ENCODE peak calls at places on chromosomes 6 and 20, in six cellular contexts. B, Q, I, C, U and J are unnamed samples.

GRCh38 chr20:62704341-62704948 is 4.2 kb upstream of the NTSR1 start:
- DNase-seq in I (no peak), C (peak; percentile 85), U (peak; percentile 92), B (peak; percentile 91), Q (peak; percentile 99), J (no peak)

GRCh38 chr6:90338409-90338808 is 41.8 kb upstream of the BACH2 start:
- DNase-seq in I (no peak), B (no peak), Q (peak; percentile 6), C (no peak), U (peak; percentile 25), J (no peak)

GRCh38 chr6:23013776-23014175 is 444.4 kb downstream of the HDGFL1 start:
- DNase-seq in B (no peak), I (no peak), U (peak; percentile 64), Q (peak; percentile 71), C (no peak), J (no peak)

GRCh38 chr6:146985111-146985510 is 219.1 kb upstream of the STXBP5 start:
- DNase-seq in Q (peak; percentile 64), I (peak; percentile 11), U (peak; percentile 26), C (no peak), B (no peak), J (no peak)

GRCh38 chr20:44442298-44443070 is 33.2 kb upstream of the TTPAL start:
- DNase-seq in C (no peak), Q (no peak), U (peak; percentile 10), B (no peak), I (no peak), J (no peak)

GRCh38 chr20:63652192-63652980 is 838 bp downstream of the STMN3 start:
- DNase-seq in U (peak; percentile 41), I (peak; percentile 67), Q (no peak), C (peak; percentile 90), B (no peak), J (no peak)

GRCh38 chr20:12835999-12836398 is 172.8 kb upstream of the SPTLC3 start:
- DNase-seq in C (no peak), B (no peak), Q (no peak), I (no peak), U (no peak), J (no peak)

GRCh38 chr20:18849131-18849530 is 35.5 kb downstream of the SCP2D1 start:
- DNase-seq in U (no peak), Q (no peak), B (no peak), I (peak; percentile 56), C (no peak), J (no peak)

GRCh38 chr20:50328996-50329898 is 138.6 kb downstream of the CEBPB start:
- DNase-seq in U (no peak), I (no peak), Q (no peak), B (no peak), C (no peak), J (no peak)

GRCh38 chr20:33119725-33120720 is 40.6 kb downstream of the BPIFB4 start:
- DNase-seq in C (no peak), B (no peak), I (no peak), U (peak; percentile 19), Q (peak; percentile 61), J (no peak)
- H3K4me1 ChIP-seq in C (no peaks in the 10 kb centered on the region), B (peaks cover 11% of the 10 kb centered on the region), I (no peaks in the 10 kb centered on the region), U (no peaks in the 10 kb centered on the region), Q (peaks cover 10% of the 10 kb centered on the region), J (peaks cover 12% of the 10 kb centered on the region)

GRCh38 chr6:108940741-108941140 is 92.5 kb downstream of the ARMC2 start:
- DNase-seq in U (no peak), Q (no peak), I (no peak), C (no peak), B (no peak), J (no peak)

GRCh38 chr6:108944058-108944457 is 95.8 kb downstream of the ARMC2 start:
- DNase-seq in U (no peak), B (no peak), C (no peak), I (no peak), Q (no peak), J (no peak)

GRCh38 chr6:108941867-108942266 is 93.6 kb downstream of the ARMC2 start:
- DNase-seq in B (no peak), Q (no peak), I (no peak), U (no peak), C (no peak), J (no peak)

GRCh38 chr6:108941281-108941680 is 93.1 kb downstream of the ARMC2 start:
- DNase-seq in U (no peak), Q (no peak), C (no peak), I (no peak), B (no peak), J (no peak)

DNA sequence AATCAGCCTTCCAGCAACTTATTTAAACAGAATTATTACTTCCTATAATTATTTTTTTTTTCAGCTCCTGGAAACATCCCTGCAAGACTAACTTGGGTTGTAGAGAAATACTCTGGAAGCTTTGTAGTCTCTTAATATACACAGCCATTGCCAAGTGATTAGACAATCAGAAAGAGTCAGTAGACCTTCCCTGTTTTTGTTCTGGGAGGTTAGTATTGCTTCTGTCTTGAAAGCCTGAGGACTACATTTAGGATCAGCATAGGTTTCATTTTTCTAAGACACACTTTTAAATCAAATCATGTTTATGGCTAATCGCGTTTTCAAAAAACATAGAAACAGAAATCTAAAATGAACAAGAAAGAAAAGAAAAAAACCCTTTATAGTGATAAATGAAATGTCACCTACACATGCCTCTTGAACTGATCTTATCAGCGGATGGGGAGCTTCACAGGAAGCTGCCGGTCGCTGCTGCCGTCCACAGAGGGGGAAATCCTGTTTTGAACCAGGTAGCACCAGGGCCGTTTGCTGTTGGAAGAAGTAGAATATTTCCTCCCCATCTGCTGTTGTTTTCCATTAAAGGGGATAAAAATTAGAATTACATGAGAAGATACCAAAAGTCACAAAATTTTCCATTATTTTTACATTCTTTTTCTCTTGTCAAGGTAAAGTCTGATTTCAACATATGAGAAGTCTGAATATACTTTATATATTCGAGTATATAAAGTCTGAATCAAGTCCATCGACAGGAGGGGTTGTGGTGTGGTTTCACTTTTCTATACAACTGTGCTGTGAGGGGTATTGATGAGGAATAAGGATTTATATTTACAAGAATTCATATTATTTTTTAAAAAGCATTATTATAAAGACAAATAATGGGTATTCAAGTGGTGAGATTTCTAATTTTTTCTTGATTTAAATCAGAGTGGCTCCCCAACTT is 94.6 kb downstream of the ARMC2 start:
- DNase-seq in U (no peak), C (peak; percentile 51), I (no peak), Q (no peak), B (no peak), J (peak; percentile 56)
- H3K9ac ChIP-seq in U (no peak overlapping the region), C (no peak overlapping the region), I (no peak overlapping the region), Q (no peak overlapping the region), B (no peak overlapping the region), J (peak overlapping the region; percentile 17)

DNA sequence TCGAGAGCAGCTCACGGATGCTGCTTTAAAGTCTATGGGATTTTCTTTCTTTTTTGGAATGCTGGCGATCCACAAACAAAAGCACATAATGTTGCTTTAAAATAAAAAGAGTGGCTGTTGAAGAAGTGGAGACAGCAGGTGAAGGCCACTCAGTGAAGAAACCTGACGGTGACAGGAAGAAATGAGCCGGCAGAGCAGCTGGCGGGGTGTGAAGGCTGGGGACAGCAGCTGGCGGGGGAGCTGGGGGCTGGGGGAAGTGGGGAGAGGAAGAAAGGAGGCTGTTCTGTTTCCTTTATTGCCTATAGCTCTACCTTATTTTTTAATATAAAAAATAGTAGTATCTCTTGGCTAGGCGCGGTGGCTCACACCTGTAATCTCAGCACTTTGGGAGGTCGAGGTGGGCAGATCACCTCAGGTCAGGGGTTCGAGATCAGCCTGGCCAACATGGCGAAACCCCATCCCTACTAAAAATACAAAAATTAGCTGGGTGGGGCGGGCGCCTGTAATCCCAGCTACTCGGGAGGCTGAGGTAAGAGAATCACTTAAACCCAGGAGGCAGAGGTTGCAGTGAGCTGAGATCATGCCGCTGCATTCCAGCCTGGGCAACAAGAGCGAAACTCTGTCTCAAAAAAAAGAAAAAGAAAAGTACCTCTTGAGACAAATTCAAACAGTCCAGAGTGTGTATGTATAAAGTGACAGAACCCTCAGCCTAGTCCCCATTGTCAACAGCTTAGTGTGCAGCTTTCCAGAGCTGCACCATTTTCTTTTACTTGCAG is 42.4 kb upstream of the TAF8 start:
- DNase-seq in Q (no peak), C (no peak), U (no peak), B (no peak), I (no peak), J (no peak)
- TF ChIP-seq EZH2phosphoT487 in Q (no peak), C (no peak), U (no peak), B (no peak), I (no peak), J (no peak)

GRCh38 chr20:37308098-37309050 is 18.9 kb downstream of the MANBAL start:
- DNase-seq in Q (no peak), U (no peak), B (no peak), C (no peak), I (no peak), J (peak; percentile 92)
- H3K4me1 ChIP-seq in Q (no peaks in the 10 kb centered on the region), U (peaks cover 14% of the 10 kb centered on the region), B (no peaks in the 10 kb centered on the region), C (no peaks in the 10 kb centered on the region), I (peaks cover 25% of the 10 kb centered on the region), J (peaks cover 20% of the 10 kb centered on the region)